ENCODE peak calls at places on chromosomes 5 and 9, in ten cellular contexts. H is CD8-positive, alpha-beta T cell; R is naive thymus-derived CD4-positive, alpha-beta T cell; I is left lung; M is IMR-90; S is psoas muscle; A is esophagus squamous epithelium; O is mucosa of descending colon; E is PC-9; T is PC-3. U is an unnamed sample. For H3K4me1 and H3K36me3, the result is how much of the 10 kb centered on the place peaks cover.

GRCh38 chr5:120231563-120231962 is 232.5 kb upstream of the PRR16 start:
- DNase-seq in M (no peak), I (no peak), A (no peak), E (no peak), O (no peak), S (no peak), R (no peak), T (no peak), H (no peak), U (no peak)

GRCh38 chr5:53820119-53820801 is 259.8 kb downstream of the NDUFS4 start:
- DNase-seq in R (no peak), A (no peak), M (no peak), I (no peak), T (no peak), H (no peak), S (no peak), O (no peak), E (no peak), U (no peak)

GRCh38 chr9:99515874-99516656 is 294.0 kb downstream of the SEC61B start:
- DNase-seq in R (no peak), S (no peak), O (no peak), A (no peak), T (no peak), I (no peak), H (no peak), M (no peak), E (no peak), U (no peak)

GRCh38 chr5:51881901-51882300 is 498.7 kb downstream of the ISL1 start:
- DNase-seq in O (no peak), E (no peak), T (no peak), S (no peak), A (no peak), I (no peak), H (no peak), R (no peak), M (no peak), U (no peak)

GRCh38 chr5:166883016-166883415 is 1408.4 kb upstream of the WWC1 start:
- DNase-seq in A (no peak), M (no peak), S (no peak), T (peak), H (no peak), I (no peak), E (peak), R (no peak), O (no peak), U (no peak)

GRCh38 chr9:112911736-112912135 is 21.1 kb upstream of the SLC46A2 start:
- DNase-seq in H (no peak), R (no peak), T (no peak), A (no peak), M (no peak), I (no peak), E (no peak), S (no peak), O (no peak), U (no peak)

GRCh38 chr9:33993104-33993503 is 55.6 kb downstream of the UBAP2 start:
- DNase-seq in A (no peak), E (no peak), H (no peak), T (no peak), O (no peak), M (no peak), I (no peak), R (no peak), S (no peak), U (no peak)

GRCh38 chr5:7871560-7872113 is 2.7 kb downstream of the MTRR start:
- DNase-seq in E (no peak), M (no peak), S (no peak), A (no peak), O (no peak), R (no peak), H (no peak), T (no peak), I (no peak), U (no peak)

GRCh38 chr5:108521841-108522506 is 140.1 kb upstream of the FBXL17 start:
- DNase-seq in R (no peak), E (peak), M (peak), H (no peak), O (no peak), T (peak), S (no peak), I (no peak), A (no peak), U (no peak)

GRCh38 chr9:35533398-35533797 is 43.5 kb downstream of the RUSC2 start:
- DNase-seq in A (no peak), H (no peak), M (peak), T (no peak), E (no peak), I (no peak), O (no peak), R (no peak), S (no peak), U (no peak)

GRCh38 chr9:35540315-35540714 is 50.4 kb downstream of the RUSC2 start:
- DNase-seq in A (no peak), O (no peak), E (no peak), R (no peak), M (no peak), T (no peak), S (no peak), I (no peak), H (no peak), U (no peak)

GRCh38 chr9:35537898-35538297 is 48.0 kb downstream of the RUSC2 start:
- DNase-seq in R (no peak), S (no peak), I (no peak), M (no peak), A (no peak), H (no peak), E (no peak), T (no peak), O (no peak), U (no peak)

DNA sequence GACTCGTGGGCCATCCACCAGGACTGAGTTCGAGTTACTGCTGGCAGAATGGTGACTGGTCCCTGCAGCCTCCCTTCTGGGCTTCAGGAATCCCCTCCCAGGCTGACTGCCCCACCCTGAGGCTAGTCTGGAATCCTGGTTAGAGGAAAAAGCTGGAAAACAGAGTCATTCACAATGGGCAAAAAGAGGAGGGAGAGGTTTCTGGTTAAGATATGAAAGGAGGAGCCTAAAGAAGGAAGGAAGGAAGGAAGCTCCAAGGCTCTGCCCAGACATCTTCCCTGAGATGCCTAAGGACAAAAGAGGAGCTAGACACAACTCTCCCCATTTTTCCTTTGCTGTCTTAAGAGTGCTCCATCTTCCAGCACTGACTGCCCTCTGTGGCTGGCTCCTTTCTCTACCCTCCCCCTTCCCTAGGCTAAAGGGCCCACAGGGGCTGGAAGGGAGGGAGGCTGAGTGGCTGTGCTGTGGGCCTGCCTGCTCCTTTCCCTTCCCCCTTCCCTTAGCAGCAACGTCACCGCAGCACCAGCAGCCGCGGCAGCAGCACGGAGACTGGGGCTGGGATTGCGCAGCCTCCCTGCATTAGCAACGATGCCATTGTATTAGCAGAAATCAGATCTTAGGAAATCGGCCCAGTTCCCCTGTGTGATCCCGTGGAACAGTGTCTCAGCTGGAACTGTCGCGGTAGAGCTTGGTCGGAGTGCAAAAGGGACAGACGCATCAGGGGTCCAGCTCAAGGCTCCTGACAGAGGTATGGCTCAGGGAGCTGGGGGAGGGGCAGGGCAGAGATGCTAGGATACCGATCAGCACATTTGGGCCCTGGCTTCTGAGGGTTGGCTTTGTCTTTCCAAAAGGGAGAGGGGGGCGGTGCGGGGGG is 48.7 kb downstream of the RUSC2 start:
- DNase-seq in S (peak), E (no peak), M (peak), T (no peak), I (peak), H (no peak), R (no peak), O (peak), A (no peak), U (no peak)
- H3K4me3 ChIP-seq in S (peak), E (no peak), M (peak), T (no peak), I (peak), H (no peak), R (no peak), O (no peak), A (peak), U (no peak)

DNA sequence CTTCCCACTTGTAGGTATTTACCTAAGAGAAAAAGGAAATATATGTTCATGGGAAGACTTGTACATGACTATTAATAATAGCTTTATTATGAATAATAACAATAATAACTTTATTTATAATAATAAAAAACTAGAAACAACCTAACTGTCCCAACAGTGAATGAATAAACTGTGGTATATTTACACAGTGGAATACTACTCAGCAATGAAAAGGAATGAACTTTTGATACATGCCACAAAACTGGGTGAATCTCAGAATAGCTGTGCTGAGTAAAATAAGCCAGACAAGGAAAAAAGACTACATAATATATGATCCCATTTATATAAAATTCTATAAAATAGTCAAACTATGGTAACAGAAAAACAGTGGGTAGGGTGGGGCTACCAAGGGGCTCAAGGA is 88.7 kb downstream of the SCAMP1 start:
- DNase-seq in R (no peak), H (no peak), O (no peak), I (no peak), S (no peak), E (no peak), A (no peak), M (no peak), T (no peak), U (no peak)
- H3K4me1 ChIP-seq in R (under half), H (under half), O (under half), I (under half), S (under half), E (under half), A (under half), M (under half), T (under half), U (under half)

GRCh38 chr5:88254320-88254719 is 14.3 kb downstream of the TMEM161B start:
- DNase-seq in M (no peak), I (no peak), S (no peak), H (no peak), T (no peak), A (no peak), O (no peak), E (no peak), R (no peak), U (no peak)

GRCh38 chr5:88256872-88257271 is 11.8 kb downstream of the TMEM161B start:
- DNase-seq in T (no peak), H (no peak), R (no peak), M (no peak), A (no peak), E (no peak), I (no peak), S (no peak), O (no peak), U (peak)

GRCh38 chr5:88251048-88251711 is 17.5 kb downstream of the TMEM161B start:
- DNase-seq in S (no peak), O (no peak), H (peak), T (no peak), R (no peak), M (peak), I (no peak), A (no peak), E (no peak), U (no peak)

DNA sequence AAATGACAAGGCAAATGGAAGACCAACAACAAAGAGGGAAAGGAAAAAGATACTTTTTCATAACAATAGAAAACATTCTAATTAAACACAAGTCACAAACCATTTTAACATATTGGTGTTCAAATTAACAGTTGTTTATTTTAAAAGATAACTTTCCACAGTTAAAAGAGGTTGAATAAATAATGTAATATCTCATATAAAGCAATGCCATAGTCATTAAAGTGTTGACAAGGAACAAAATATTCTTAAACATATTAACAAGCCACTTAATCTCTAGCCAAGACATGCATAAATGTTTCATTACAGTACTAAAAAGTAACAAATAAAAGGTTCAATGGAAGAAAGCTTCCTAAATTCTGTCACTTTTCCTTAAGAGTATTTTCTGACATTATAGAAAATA is 12.6 kb downstream of the TMEM161B start:
- DNase-seq in T (no peak), E (no peak), M (no peak), O (no peak), I (no peak), H (no peak), A (no peak), R (no peak), S (no peak), U (no peak)
- H3K36me3 ChIP-seq in T (under half), E (under half), M (under half), O (under half), I (under half), H (under half), A (under half), R (under half), S (under half), U (under half)

DNA sequence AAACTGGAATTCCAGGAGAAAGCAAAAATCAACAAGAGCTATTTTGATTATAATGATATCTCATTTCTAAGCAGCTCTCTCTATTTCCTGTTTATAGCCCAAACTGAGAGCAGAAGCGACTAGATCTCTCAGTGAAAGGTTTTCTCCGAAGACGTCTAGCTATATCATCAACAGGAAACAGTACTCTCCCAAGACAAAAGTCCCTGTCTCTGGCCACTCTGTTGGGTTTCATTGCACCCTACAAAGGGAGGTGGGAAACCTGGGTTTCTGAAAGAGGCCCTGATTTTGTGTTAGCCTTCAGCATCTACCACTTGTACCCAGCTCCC is 188.3 kb downstream of the PALM2AKAP2 start:
- DNase-seq in H (no peak), R (no peak), A (no peak), O (no peak), M (peak), T (no peak), E (no peak), S (no peak), I (no peak), U (no peak)
- H3K4me3 ChIP-seq in H (no peak), R (peak), A (no peak), O (no peak), M (no peak), T (no peak), E (no peak), S (no peak), I (no peak), U (no peak)

DNA sequence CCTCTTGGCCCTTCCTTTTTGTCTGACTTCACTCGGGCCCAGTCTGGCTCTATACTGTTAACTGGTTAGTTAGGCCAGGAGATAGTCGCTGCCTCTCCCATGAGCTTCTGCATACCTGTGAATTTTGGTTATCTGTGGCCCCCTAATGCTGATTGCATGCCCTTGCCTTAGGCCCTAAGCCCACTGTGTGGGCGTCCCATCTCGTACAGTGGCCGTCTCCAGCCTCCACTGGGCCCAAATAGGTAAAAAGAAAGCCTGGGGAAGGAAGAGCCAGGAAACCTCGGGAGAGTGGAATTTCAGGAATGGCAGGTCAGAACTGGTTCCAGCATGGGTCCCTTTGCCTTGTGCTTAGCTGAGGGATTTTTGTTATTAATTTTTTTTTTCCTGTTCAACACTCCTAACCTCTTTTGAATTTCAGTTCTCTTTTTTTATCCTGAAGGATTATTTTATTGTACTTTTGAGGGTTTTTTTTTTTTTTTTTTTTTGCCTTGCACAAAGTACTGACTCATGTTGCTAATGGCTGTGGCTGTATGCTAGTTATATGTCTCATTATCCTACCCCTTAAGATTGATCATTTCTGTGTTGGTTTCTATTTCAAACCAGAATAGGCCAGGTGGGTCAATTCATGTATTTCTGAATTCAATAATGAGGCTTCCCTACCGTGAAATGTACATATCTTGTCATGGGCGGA is 3.4 kb downstream of the PRRC2B start:
- DNase-seq in T (peak), M (peak), O (no peak), I (no peak), H (no peak), S (no peak), E (peak), R (no peak), A (no peak), U (no peak)
- H3K4me1 ChIP-seq in T (under half), M (under half), O (under half), I (half or more), H (half or more), S (half or more), E (under half), R (half or more), A (half or more), U (under half)

GRCh38 chr5:172048539-172049101 is 42.2 kb upstream of the FBXW11 start:
- DNase-seq in O (no peak), S (no peak), I (no peak), R (no peak), H (no peak), T (no peak), M (peak), E (no peak), A (no peak), U (no peak)

GRCh38 chr5:172046613-172047012 is 40.2 kb upstream of the FBXW11 start:
- DNase-seq in S (no peak), E (no peak), I (no peak), T (no peak), A (no peak), H (no peak), M (no peak), O (no peak), R (no peak), U (no peak)

GRCh38 chr5:172049226-172049796 is 42.9 kb upstream of the FBXW11 start:
- DNase-seq in S (no peak), T (no peak), O (no peak), I (no peak), H (no peak), M (no peak), R (no peak), E (no peak), A (no peak), U (no peak)

GRCh38 chr5:172050070-172050469 is 43.6 kb upstream of the FBXW11 start:
- DNase-seq in A (no peak), T (no peak), E (no peak), R (no peak), O (no peak), M (no peak), I (no peak), S (no peak), H (no peak), U (no peak)

GRCh38 chr5:172048170-172048422 is 41.7 kb upstream of the FBXW11 start:
- DNase-seq in I (no peak), M (no peak), O (no peak), H (no peak), E (no peak), R (no peak), A (no peak), T (no peak), S (no peak), U (no peak)
- H3K36me3 ChIP-seq in I (under half), M (under half), O (under half), H (half or more), E (under half), R (under half), A (under half), T (under half), S (under half), U (under half)